ENCODE peak calls at places on chromosomes 6 and 20, in eight cellular contexts. One of them, this sample, is unnamed.

GRCh38 chr6:44052419-44053011 is 74.7 kb downstream of the MRPL14 start:
- DNase-seq in heart left ventricle: no peak
- DNase-seq in sigmoid colon: peak
- DNase-seq in breast epithelium: no peak
- DNase-seq in adrenal gland: peak
- DNase-seq in esophagus squamous epithelium: no peak
- DNase-seq in A549: peak
- DNase-seq in Peyer's patch: no peak
- DNase-seq in this sample: peak

GRCh38 chr6:1481326-1481725 is 92.0 kb downstream of the FOXF2 start:
- DNase-seq in sigmoid colon: no peak
- DNase-seq in Peyer's patch: no peak
- DNase-seq in heart left ventricle: no peak
- DNase-seq in breast epithelium: no peak
- DNase-seq in esophagus squamous epithelium: no peak
- DNase-seq in adrenal gland: no peak
- DNase-seq in A549: peak
- DNase-seq in this sample: no peak

GRCh38 chr20:52975024-52975732 is 3.0 kb downstream of the TSHZ2 start:
- DNase-seq in A549: no peak
- DNase-seq in adrenal gland: peak
- DNase-seq in Peyer's patch: no peak
- DNase-seq in esophagus squamous epithelium: no peak
- DNase-seq in sigmoid colon: no peak
- DNase-seq in heart left ventricle: no peak
- DNase-seq in breast epithelium: no peak
- DNase-seq in this sample: no peak

GRCh38 chr20:55538261-55538908 is 466.9 kb downstream of the CBLN4 start:
- DNase-seq in adrenal gland: no peak
- DNase-seq in Peyer's patch: no peak
- DNase-seq in esophagus squamous epithelium: no peak
- DNase-seq in A549: no peak
- DNase-seq in breast epithelium: no peak
- DNase-seq in sigmoid colon: no peak
- DNase-seq in heart left ventricle: no peak
- DNase-seq in this sample: no peak

GRCh38 chr20:63071541-63072181 is 64.9 kb upstream of the BHLHE23 start:
- DNase-seq in breast epithelium: no peak
- DNase-seq in Peyer's patch: peak
- DNase-seq in sigmoid colon: peak
- DNase-seq in A549: peak
- DNase-seq in heart left ventricle: no peak
- DNase-seq in esophagus squamous epithelium: no peak
- DNase-seq in adrenal gland: no peak
- DNase-seq in this sample: no peak

GRCh38 chr20:40763646-40764295 is 74.7 kb upstream of the MAFB start:
- DNase-seq in esophagus squamous epithelium: no peak
- DNase-seq in heart left ventricle: no peak
- DNase-seq in Peyer's patch: no peak
- DNase-seq in sigmoid colon: no peak
- DNase-seq in adrenal gland: no peak
- DNase-seq in A549: no peak
- DNase-seq in breast epithelium: peak
- DNase-seq in this sample: no peak

GRCh38 chr6:42222450-42222849 is 4.8 kb upstream of the MRPS10 start:
- DNase-seq in adrenal gland: no peak
- DNase-seq in Peyer's patch: no peak
- DNase-seq in breast epithelium: no peak
- DNase-seq in A549: no peak
- DNase-seq in heart left ventricle: no peak
- DNase-seq in sigmoid colon: no peak
- DNase-seq in esophagus squamous epithelium: no peak
- DNase-seq in this sample: no peak

GRCh38 chr6:62613920-62614319 is 327.9 kb upstream of the KHDRBS2 start:
- DNase-seq in adrenal gland: no peak
- DNase-seq in A549: no peak
- DNase-seq in heart left ventricle: no peak
- DNase-seq in Peyer's patch: no peak
- DNase-seq in esophagus squamous epithelium: no peak
- DNase-seq in breast epithelium: no peak
- DNase-seq in sigmoid colon: no peak
- DNase-seq in this sample: no peak

GRCh38 chr6:125552819-125553218 is 196.6 kb upstream of the HEY2 start:
- DNase-seq in A549: no peak
- DNase-seq in esophagus squamous epithelium: no peak
- DNase-seq in heart left ventricle: no peak
- DNase-seq in sigmoid colon: no peak
- DNase-seq in adrenal gland: no peak
- DNase-seq in breast epithelium: no peak
- DNase-seq in Peyer's patch: no peak
- DNase-seq in this sample: no peak

GRCh38 chr6:89984926-89985743 is 90.9 kb downstream of the GJA10 start:
- DNase-seq in adrenal gland: peak
- DNase-seq in sigmoid colon: peak
- DNase-seq in breast epithelium: peak
- DNase-seq in heart left ventricle: peak
- DNase-seq in Peyer's patch: no peak
- DNase-seq in A549: no peak
- DNase-seq in esophagus squamous epithelium: no peak
- DNase-seq in this sample: peak

GRCh38 chr6:147194652-147195403 is 9.4 kb upstream of the STXBP5 start:
- DNase-seq in Peyer's patch: no peak
- DNase-seq in breast epithelium: no peak
- DNase-seq in esophagus squamous epithelium: no peak
- DNase-seq in heart left ventricle: no peak
- DNase-seq in adrenal gland: no peak
- DNase-seq in A549: peak
- DNase-seq in sigmoid colon: no peak
- DNase-seq in this sample: no peak

GRCh38 chr20:57429579-57430202 is 38.5 kb downstream of the RBM38 start:
- DNase-seq in adrenal gland: peak
- DNase-seq in sigmoid colon: no peak
- DNase-seq in breast epithelium: no peak
- DNase-seq in heart left ventricle: no peak
- DNase-seq in A549: peak
- DNase-seq in Peyer's patch: no peak
- DNase-seq in esophagus squamous epithelium: no peak
- DNase-seq in this sample: no peak

GRCh38 chr20:62303327-62304226 is 780 bp downstream of the ADRM1 start:
- DNase-seq in sigmoid colon: peak
- DNase-seq in A549: peak
- DNase-seq in Peyer's patch: peak
- DNase-seq in esophagus squamous epithelium: no peak
- DNase-seq in heart left ventricle: no peak
- DNase-seq in adrenal gland: peak
- DNase-seq in breast epithelium: no peak
- DNase-seq in this sample: peak

GRCh38 chr20:56506103-56506502 is 18.4 kb upstream of the FAM209A start:
- DNase-seq in heart left ventricle: no peak
- DNase-seq in adrenal gland: no peak
- DNase-seq in sigmoid colon: no peak
- DNase-seq in A549: no peak
- DNase-seq in Peyer's patch: no peak
- DNase-seq in esophagus squamous epithelium: no peak
- DNase-seq in breast epithelium: no peak
- DNase-seq in this sample: no peak

GRCh38 chr6:34056301-34056700 is 89.6 kb downstream of the GRM4 start:
- DNase-seq in A549: peak
- DNase-seq in breast epithelium: no peak
- DNase-seq in esophagus squamous epithelium: no peak
- DNase-seq in adrenal gland: peak
- DNase-seq in Peyer's patch: peak
- DNase-seq in heart left ventricle: peak
- DNase-seq in sigmoid colon: peak
- DNase-seq in this sample: peak

DNA sequence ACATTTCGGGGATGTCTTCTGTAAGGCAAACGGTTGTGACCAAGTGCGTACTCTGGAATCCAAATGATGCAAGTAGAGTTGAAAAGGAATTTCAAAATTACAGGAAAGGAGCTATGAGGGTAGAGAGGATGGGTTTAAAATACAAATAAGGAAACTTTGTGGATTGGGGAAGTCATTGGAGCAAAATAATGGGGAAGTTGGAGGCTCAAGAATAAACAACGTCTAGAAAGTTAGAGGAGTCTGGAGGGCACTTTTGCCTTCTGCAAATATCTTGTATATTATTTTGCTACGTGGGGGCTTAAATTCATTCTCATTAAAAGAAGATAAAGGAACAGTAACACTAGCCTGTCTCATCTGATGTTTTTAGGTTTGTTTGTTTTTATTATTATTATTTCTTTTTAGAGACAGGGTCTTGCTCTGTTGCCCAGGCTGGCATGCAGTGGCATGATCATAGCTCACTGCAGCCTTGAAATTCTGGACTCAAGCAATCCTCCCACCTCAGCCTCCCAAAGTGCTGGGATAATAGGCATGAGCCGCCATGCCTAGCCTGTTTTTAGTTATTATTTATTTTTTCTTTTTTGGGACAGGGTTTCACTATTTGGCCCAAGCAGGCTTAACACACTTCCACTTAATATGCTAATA is 55.0 kb upstream of the TNFAIP3 start:
- DNase-seq in adrenal gland: no peak
- DNase-seq in esophagus squamous epithelium: no peak
- DNase-seq in sigmoid colon: no peak
- DNase-seq in Peyer's patch: no peak
- DNase-seq in A549: no peak
- DNase-seq in breast epithelium: no peak
- DNase-seq in heart left ventricle: no peak
- DNase-seq in this sample: no peak
- H3K27ac ChIP-seq in adrenal gland: peak
- H3K27ac ChIP-seq in esophagus squamous epithelium: peak
- H3K27ac ChIP-seq in sigmoid colon: peak
- H3K27ac ChIP-seq in Peyer's patch: peak
- H3K27ac ChIP-seq in A549: peak
- H3K27ac ChIP-seq in breast epithelium: no peak
- H3K27ac ChIP-seq in heart left ventricle: no peak
- H3K27ac ChIP-seq in this sample: peak

GRCh38 chr6:166040292-166040691 is 127.4 kb downstream of the TBXT start:
- DNase-seq in Peyer's patch: no peak
- DNase-seq in breast epithelium: no peak
- DNase-seq in esophagus squamous epithelium: no peak
- DNase-seq in adrenal gland: no peak
- DNase-seq in heart left ventricle: no peak
- DNase-seq in sigmoid colon: no peak
- DNase-seq in A549: no peak
- DNase-seq in this sample: no peak
- TF ChIP-seq POLR2A in Peyer's patch: no peak
- TF ChIP-seq POLR2A in breast epithelium: no peak
- TF ChIP-seq POLR2A in esophagus squamous epithelium: no peak
- TF ChIP-seq POLR2A in adrenal gland: no peak
- TF ChIP-seq POLR2A in heart left ventricle: no peak
- TF ChIP-seq POLR2A in sigmoid colon: no peak
- TF ChIP-seq POLR2A in A549: no peak
- TF ChIP-seq POLR2A in this sample: no peak

GRCh38 chr20:25142435-25142834 is 53.1 kb upstream of the ENTPD6 start:
- DNase-seq in adrenal gland: no peak
- DNase-seq in sigmoid colon: no peak
- DNase-seq in heart left ventricle: no peak
- DNase-seq in A549: no peak
- DNase-seq in esophagus squamous epithelium: no peak
- DNase-seq in Peyer's patch: no peak
- DNase-seq in breast epithelium: no peak
- DNase-seq in this sample: no peak

GRCh38 chr20:25136643-25137559 is 55.0 kb upstream of the VSX1 start:
- DNase-seq in adrenal gland: peak
- DNase-seq in sigmoid colon: peak
- DNase-seq in esophagus squamous epithelium: no peak
- DNase-seq in A549: peak
- DNase-seq in heart left ventricle: peak
- DNase-seq in Peyer's patch: no peak
- DNase-seq in breast epithelium: peak
- DNase-seq in this sample: no peak

GRCh38 chr20:25135031-25135430 is 53.1 kb upstream of the VSX1 start:
- DNase-seq in A549: peak
- DNase-seq in breast epithelium: no peak
- DNase-seq in esophagus squamous epithelium: no peak
- DNase-seq in sigmoid colon: no peak
- DNase-seq in heart left ventricle: no peak
- DNase-seq in Peyer's patch: no peak
- DNase-seq in adrenal gland: no peak
- DNase-seq in this sample: no peak

GRCh38 chr20:25140968-25141367 is 54.5 kb upstream of the ENTPD6 start:
- DNase-seq in sigmoid colon: no peak
- DNase-seq in breast epithelium: no peak
- DNase-seq in esophagus squamous epithelium: no peak
- DNase-seq in A549: no peak
- DNase-seq in heart left ventricle: no peak
- DNase-seq in Peyer's patch: no peak
- DNase-seq in adrenal gland: no peak
- DNase-seq in this sample: no peak

GRCh38 chr20:25139061-25139705 is 56.3 kb upstream of the ENTPD6 start:
- DNase-seq in sigmoid colon: no peak
- DNase-seq in Peyer's patch: no peak
- DNase-seq in heart left ventricle: no peak
- DNase-seq in breast epithelium: no peak
- DNase-seq in A549: peak
- DNase-seq in adrenal gland: peak
- DNase-seq in esophagus squamous epithelium: no peak
- DNase-seq in this sample: no peak
- H3K27ac ChIP-seq in sigmoid colon: no peak
- H3K27ac ChIP-seq in Peyer's patch: no peak
- H3K27ac ChIP-seq in heart left ventricle: no peak
- H3K27ac ChIP-seq in breast epithelium: no peak
- H3K27ac ChIP-seq in A549: peak
- H3K27ac ChIP-seq in adrenal gland: no peak
- H3K27ac ChIP-seq in esophagus squamous epithelium: no peak
- H3K27ac ChIP-seq in this sample: no peak

DNA sequence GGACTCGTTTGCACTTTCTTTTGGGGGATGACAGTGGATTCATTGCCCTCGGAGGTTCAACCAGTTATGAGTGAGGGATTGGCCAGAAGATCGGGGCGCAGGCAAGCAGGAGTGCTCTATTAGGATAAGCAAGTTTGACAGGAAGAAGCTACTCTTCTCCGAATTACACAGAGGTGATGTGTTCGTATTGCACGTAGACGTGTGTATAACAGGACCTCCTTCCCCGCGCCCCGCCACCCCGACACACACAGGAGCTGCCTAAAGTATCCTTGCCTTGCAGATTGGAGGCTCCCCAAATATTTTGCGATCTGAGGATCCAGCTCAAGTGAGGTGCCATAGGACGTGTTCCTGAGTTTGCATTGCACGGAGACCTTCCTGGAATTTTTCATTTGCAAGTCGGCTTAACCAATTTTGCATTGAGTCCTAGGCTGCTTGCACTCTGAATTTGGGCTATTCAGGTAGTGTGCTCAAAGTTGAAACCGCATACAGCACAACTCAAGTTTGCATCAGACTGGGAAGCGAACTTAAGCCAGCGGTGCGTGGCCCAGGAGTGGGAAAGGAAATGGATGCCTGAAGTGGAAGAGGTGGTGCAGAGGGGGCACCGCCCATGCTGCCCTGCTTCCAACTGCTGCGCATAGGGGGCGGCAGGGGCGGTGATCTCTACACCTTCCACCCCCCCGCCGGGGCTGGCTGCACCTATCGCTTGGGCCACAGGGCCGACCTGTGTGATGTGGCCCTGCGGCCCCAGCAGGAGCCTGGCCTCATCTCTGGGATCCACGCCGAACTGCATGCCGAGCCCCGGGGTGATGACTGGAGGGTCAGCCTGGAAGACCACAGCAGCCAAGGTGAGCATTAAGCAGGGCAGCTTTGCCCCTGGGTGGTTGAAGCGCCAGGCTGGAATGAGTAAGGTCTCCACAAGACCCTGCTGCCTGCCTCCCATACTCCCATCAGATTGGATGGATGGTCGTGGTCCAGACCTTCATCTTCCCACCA is 770 bp downstream of the TCF19 start:
- DNase-seq in esophagus squamous epithelium: no peak
- DNase-seq in A549: no peak
- DNase-seq in breast epithelium: no peak
- DNase-seq in heart left ventricle: no peak
- DNase-seq in Peyer's patch: no peak
- DNase-seq in adrenal gland: no peak
- DNase-seq in sigmoid colon: peak
- DNase-seq in this sample: no peak
- TF ChIP-seq POLR2A in esophagus squamous epithelium: no peak
- TF ChIP-seq POLR2A in A549: no peak
- TF ChIP-seq POLR2A in breast epithelium: no peak
- TF ChIP-seq POLR2A in heart left ventricle: no peak
- TF ChIP-seq POLR2A in Peyer's patch: no peak
- TF ChIP-seq POLR2A in adrenal gland: no peak
- TF ChIP-seq POLR2A in sigmoid colon: no peak
- TF ChIP-seq POLR2A in this sample: no peak